ENCODE peak calls at places on chromosomes 13 and 19, in ten cellular contexts. A, X, Y, C, N, T, R, Q, L and I are unnamed samples. For H3K4me1, the result is how much of the 10 kb centered on the place peaks cover.

GRCh38 chr19:13859361-13859880 is 17.5 kb upstream of the NANOS3 start:
- DNase-seq in C (no peak), Y (no peak), Q (no peak), R (peak), L (no peak), X (no peak), N (no peak), A (no peak), T (no peak), I (no peak)

GRCh38 chr19:42461700-42462324 is 19.1 kb upstream of the CXCL17 start:
- DNase-seq in T (no peak), L (no peak), A (no peak), N (no peak), C (no peak), R (no peak), Q (no peak), X (no peak), Y (no peak), I (no peak)

GRCh38 chr13:110359840-110360301 is 52.8 kb downstream of the COL4A2 start:
- DNase-seq in A (no peak), T (peak), N (peak), C (no peak), R (peak), Q (no peak), Y (no peak), L (no peak), X (no peak), I (peak)

GRCh38 chr13:32125221-32125621 is 93.6 kb downstream of the FRY start:
- DNase-seq in C (no peak), X (no peak), L (no peak), R (peak), Y (no peak), N (peak), T (peak), Q (no peak), A (peak), I (no peak)

GRCh38 chr13:42039457-42039945 is 8.9 kb upstream of the DGKH start:
- DNase-seq in N (no peak), T (no peak), R (no peak), C (no peak), X (no peak), A (no peak), Y (no peak), Q (no peak), L (no peak), I (no peak)

GRCh38 chr13:101869553-101869952 is 417.1 kb downstream of the ITGBL1 start:
- DNase-seq in R (peak), Y (no peak), C (no peak), N (no peak), X (no peak), T (no peak), A (no peak), L (no peak), Q (no peak), I (no peak)

GRCh38 chr19:14368011-14368513 is 13.2 kb upstream of the ADGRE5 start:
- DNase-seq in T (peak), A (no peak), C (no peak), Y (no peak), R (no peak), X (no peak), N (no peak), L (no peak), Q (no peak), I (no peak)

GRCh38 chr19:56612737-56613136 is 17.6 kb downstream of the ZNF71 start:
- DNase-seq in X (no peak), A (no peak), R (no peak), N (no peak), C (no peak), Y (no peak), Q (no peak), L (no peak), T (no peak), I (no peak)

GRCh38 chr13:72230131-72230530 is 363.1 kb upstream of the DACH1 start:
- DNase-seq in A (no peak), Q (no peak), N (no peak), C (no peak), L (no peak), Y (no peak), X (no peak), T (no peak), R (no peak), I (no peak)

GRCh38 chr19:41957838-41958366 is 1.2 kb downstream of the RABAC1 start:
- DNase-seq in L (peak), A (peak), R (peak), C (peak), N (peak), Y (peak), X (peak), Q (no peak), T (peak), I (peak)

GRCh38 chr19:1608414-1609391 is 3.4 kb upstream of the UQCR11 start:
- DNase-seq in Q (no peak), R (no peak), X (no peak), T (no peak), Y (no peak), A (no peak), C (no peak), N (no peak), L (no peak), I (no peak)

GRCh38 chr19:13906525-13906904 is 514 bp downstream of the CC2D1A start:
- DNase-seq in L (peak), T (no peak), R (no peak), C (no peak), A (no peak), X (peak), Q (no peak), Y (peak), N (no peak), I (no peak)

GRCh38 chr19:48085077-48085476 is 25.5 kb downstream of the PLA2G4C start:
- DNase-seq in R (no peak), C (no peak), L (no peak), T (no peak), X (no peak), Y (no peak), Q (no peak), N (no peak), A (no peak), I (no peak)

GRCh38 chr13:84896128-84896527 is 903.1 kb downstream of the SLITRK6 start:
- DNase-seq in T (peak), A (no peak), C (peak), X (no peak), Q (no peak), N (peak), Y (peak), R (peak), L (no peak), I (no peak)

GRCh38 chr19:54141356-54141755 is 3.8 kb downstream of the CNOT3 start:
- DNase-seq in Q (no peak), C (no peak), X (no peak), N (no peak), T (no peak), Y (no peak), A (no peak), L (no peak), R (peak), I (no peak)

GRCh38 chr13:59545007-59545406 is 618.7 kb downstream of the DIAPH3 start:
- DNase-seq in C (no peak), T (no peak), N (no peak), L (no peak), R (no peak), Q (no peak), X (no peak), A (no peak), Y (no peak), I (no peak)

GRCh38 chr19:51114087-51114714 is 6.0 kb upstream of the CTU1 start:
- DNase-seq in X (no peak), L (no peak), R (no peak), Q (no peak), N (no peak), A (no peak), C (no peak), Y (no peak), T (no peak), I (no peak)

GRCh38 chr19:38361633-38362075 is 12.7 kb upstream of the PSMD8 start:
- DNase-seq in N (peak), R (peak), X (peak), T (peak), L (peak), C (peak), Y (peak), A (no peak), Q (no peak), I (peak)
- TF ChIP-seq CTCF in N (no peak), R (no peak), X (no peak), T (no peak), L (no peak), C (peak), Y (peak), A (peak), Q (peak), I (no peak)

GRCh38 chr19:38524994-38525634 is 91.6 kb downstream of the RYR1 start:
- DNase-seq in N (no peak), X (peak), A (no peak), Y (no peak), R (no peak), L (no peak), T (no peak), Q (no peak), C (no peak), I (no peak)

GRCh38 chr19:38524369-38524768 is 90.9 kb downstream of the RYR1 start:
- DNase-seq in Q (no peak), Y (no peak), T (no peak), X (peak), C (no peak), L (no peak), N (no peak), A (no peak), R (no peak), I (no peak)

GRCh38 chr19:38528213-38528755 is 89.5 kb downstream of the MAP4K1 start:
- DNase-seq in L (no peak), T (no peak), N (no peak), Y (no peak), A (no peak), R (no peak), Q (no peak), X (peak), C (no peak), I (no peak)

GRCh38 chr19:38527466-38528136 is 90.2 kb downstream of the MAP4K1 start:
- DNase-seq in T (no peak), A (no peak), R (no peak), C (no peak), N (no peak), Y (no peak), X (no peak), Q (no peak), L (no peak), I (no peak)

DNA sequence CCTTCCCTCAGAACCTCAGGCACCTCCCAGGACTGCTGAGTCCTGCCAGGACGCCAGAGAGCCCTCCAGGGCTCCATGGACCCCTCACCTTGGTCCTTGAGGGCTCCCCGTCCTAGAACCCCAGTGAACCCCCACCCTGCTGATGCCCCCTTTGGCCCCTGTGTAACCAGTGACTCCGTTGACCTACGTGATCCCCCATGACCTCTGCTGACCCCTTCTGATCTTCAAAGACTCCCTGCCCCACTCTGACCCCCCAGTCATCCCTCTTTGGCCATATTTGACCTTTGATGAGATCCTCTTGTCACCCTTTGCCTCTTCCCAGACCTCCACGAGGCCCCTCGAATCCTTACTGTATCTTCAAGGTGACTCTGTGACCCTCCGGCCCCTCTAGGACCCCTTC is 91.3 kb downstream of the MAP4K1 start:
- DNase-seq in R (no peak), Y (no peak), N (no peak), T (no peak), C (no peak), A (no peak), L (no peak), X (no peak), Q (no peak), I (no peak)
- H3K4me1 ChIP-seq in R (under half), Y (under half), N (under half), T (under half), C (under half), A (under half), L (under half), X (under half), Q (under half), I (under half)

GRCh38 chr19:49469828-49470614 is 4.0 kb upstream of the FLT3LG start:
- DNase-seq in L (peak), C (no peak), T (no peak), X (no peak), N (no peak), Q (no peak), R (peak), Y (peak), A (no peak), I (no peak)

GRCh38 chr19:49468199-49468598 is 5.8 kb upstream of the FLT3LG start:
- DNase-seq in Q (no peak), N (no peak), T (no peak), Y (no peak), A (no peak), R (no peak), X (no peak), L (no peak), C (no peak), I (no peak)

GRCh38 chr19:49472936-49473335 is 1.1 kb upstream of the FLT3LG start:
- DNase-seq in Q (no peak), X (no peak), C (no peak), T (no peak), A (no peak), Y (no peak), N (no peak), L (no peak), R (no peak), I (no peak)

GRCh38 chr19:49468746-49469447 is 5.1 kb upstream of the FLT3LG start:
- DNase-seq in T (peak), N (peak), R (no peak), A (peak), L (peak), X (no peak), C (peak), Q (peak), Y (peak), I (no peak)

DNA sequence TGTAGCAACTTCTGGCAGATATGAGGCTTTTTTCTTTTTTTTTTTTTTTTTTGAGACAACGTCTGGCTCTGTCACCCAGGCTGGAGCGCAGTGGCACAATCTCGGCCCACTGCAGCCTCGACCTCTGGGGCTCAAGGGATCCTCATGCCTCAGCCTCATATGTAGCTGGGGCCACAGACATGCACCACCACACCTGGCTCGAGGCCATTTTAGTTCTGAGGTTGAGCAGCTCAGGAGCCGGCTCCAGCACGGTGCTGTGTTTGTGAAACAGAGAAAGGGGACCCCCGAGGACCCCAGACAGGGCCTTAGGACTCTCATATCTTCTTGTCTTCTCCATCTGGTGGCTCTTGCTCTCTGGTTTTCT is 3.4 kb upstream of the FLT3LG start:
- DNase-seq in R (no peak), C (no peak), N (no peak), Y (no peak), A (no peak), L (no peak), X (no peak), T (no peak), Q (no peak), I (no peak)
- TF ChIP-seq CTCF in R (no peak), C (no peak), N (no peak), Y (peak), A (no peak), L (no peak), X (no peak), T (no peak), Q (no peak), I (no peak)

GRCh38 chr19:5124111-5124855 is 155.4 kb downstream of the KDM4B start:
- DNase-seq in X (no peak), Q (no peak), C (no peak), T (no peak), R (no peak), A (no peak), L (no peak), Y (no peak), N (no peak), I (no peak)
- H3K4me1 ChIP-seq in X (under half), Q (under half), C (under half), T (half or more), R (under half), A (under half), L (under half), Y (under half), N (under half), I (under half)

DNA sequence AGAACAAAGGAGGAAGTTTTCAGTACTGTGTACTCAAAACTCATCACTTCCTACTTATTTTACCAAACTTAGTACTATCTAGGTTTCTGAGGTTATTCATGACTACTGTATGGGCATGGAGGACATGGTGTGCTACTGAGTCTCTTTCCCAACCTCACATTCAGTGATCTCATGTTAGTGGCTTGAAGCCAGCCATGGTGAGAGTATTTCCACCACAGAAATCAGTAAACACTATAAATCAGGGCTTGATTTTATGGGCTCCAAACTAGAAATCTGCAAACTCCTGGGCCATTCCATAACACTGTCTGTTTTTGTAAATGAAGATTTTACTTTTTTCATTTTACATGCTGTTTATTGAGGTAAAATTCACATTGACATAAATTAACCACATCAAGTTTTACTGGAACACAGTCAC is 19.7 kb downstream of the MED26 start:
- DNase-seq in C (no peak), R (peak), X (no peak), Y (peak), N (peak), L (no peak), A (peak), Q (peak), T (peak), I (peak)
- TF ChIP-seq CTCF in C (no peak), R (no peak), X (no peak), Y (no peak), N (no peak), L (no peak), A (no peak), Q (no peak), T (no peak), I (no peak)

GRCh38 chr19:46984077-46985010 is 35.3 kb upstream of the NPAS1 start:
- DNase-seq in Y (no peak), N (peak), Q (no peak), C (no peak), A (peak), T (peak), R (peak), L (no peak), X (no peak), I (peak)
- H3K4me1 ChIP-seq in Y (under half), N (under half), Q (under half), C (under half), A (half or more), T (under half), R (under half), L (under half), X (under half), I (half or more)